ENCODE peak calls at places on chromosomes 3 and 15, in four cellular contexts. T, W, C and L are unnamed samples.
A peak's percentile ranks its signal among the peaks of the same experiment; 100 is the strongest.

GRCh38 chr3:71132995-71133730 is 450.4 kb downstream of the FOXP1 start:
- DNase-seq in T (no peak), W (no peak), C (no peak), L (no peak)

GRCh38 chr3:195071011-195071728 is 199.8 kb downstream of the XXYLT1 start:
- DNase-seq in T (no peak), W (no peak), C (no peak), L (no peak)

GRCh38 chr3:110521019-110521418 is 550.6 kb upstream of the NECTIN3 start:
- DNase-seq in T (peak; percentile 17), W (no peak), C (no peak), L (peak; percentile 17)

GRCh38 chr15:96359371-96359771 is 28.9 kb downstream of the NR2F2 start:
- DNase-seq in T (no peak), W (peak; percentile 17), C (no peak), L (no peak)

GRCh38 chr15:78715930-78716329 is 74.9 kb upstream of the CHRNB4 start:
- DNase-seq in T (no peak), W (no peak), C (no peak), L (no peak)

GRCh38 chr15:58875343-58875742 is 58.1 kb downstream of the SLTM start:
- DNase-seq in T (no peak), W (no peak), C (no peak), L (no peak)

GRCh38 chr15:76335129-76335850 is 1.3 kb upstream of the ISL2 start:
- DNase-seq in T (no peak), W (no peak), C (no peak), L (no peak)

GRCh38 chr3:139797724-139798343 is 120.1 kb upstream of the NMNAT3 start:
- DNase-seq in T (peak; percentile 33), W (no peak), C (no peak), L (peak; percentile 5)

GRCh38 chr3:195867631-195868335 is 40.6 kb downstream of the TNK2 start:
- DNase-seq in T (no peak), W (peak; percentile 38), C (no peak), L (no peak)

GRCh38 chr3:126548556-126549466 is 9.9 kb downstream of the C3orf22 start:
- DNase-seq in T (no peak), W (peak; percentile 27), C (no peak), L (no peak)

GRCh38 chr15:85624241-85624855 is 170.4 kb downstream of the KLHL25 start:
- DNase-seq in T (no peak), W (no peak), C (no peak), L (no peak)

GRCh38 chr3:31354373-31354772 is 178.4 kb upstream of the STT3B start:
- DNase-seq in T (no peak), W (no peak), C (no peak), L (no peak)

GRCh38 chr3:128800241-128801187 is 74.5 kb downstream of the RAB7A start:
- DNase-seq in T (no peak), W (no peak), C (no peak), L (no peak)

GRCh38 chr3:39156421-39156820 is 3.0 kb upstream of the CSRNP1 start:
- DNase-seq in T (no peak), W (no peak), C (no peak), L (no peak)

GRCh38 chr3:39157359-39157758 is 4.0 kb upstream of the CSRNP1 start:
- DNase-seq in T (no peak), W (no peak), C (no peak), L (no peak)

GRCh38 chr3:39153977-39154299 is 547 bp upstream of the CSRNP1 start:
- DNase-seq in T (no peak), W (no peak), C (no peak), L (no peak)

GRCh38 chr3:39150803-39151631 is 2.4 kb downstream of the CSRNP1 start:
- DNase-seq in T (peak; percentile 62), W (peak; percentile 49), C (peak; percentile 33), L (peak; percentile 72)

DNA sequence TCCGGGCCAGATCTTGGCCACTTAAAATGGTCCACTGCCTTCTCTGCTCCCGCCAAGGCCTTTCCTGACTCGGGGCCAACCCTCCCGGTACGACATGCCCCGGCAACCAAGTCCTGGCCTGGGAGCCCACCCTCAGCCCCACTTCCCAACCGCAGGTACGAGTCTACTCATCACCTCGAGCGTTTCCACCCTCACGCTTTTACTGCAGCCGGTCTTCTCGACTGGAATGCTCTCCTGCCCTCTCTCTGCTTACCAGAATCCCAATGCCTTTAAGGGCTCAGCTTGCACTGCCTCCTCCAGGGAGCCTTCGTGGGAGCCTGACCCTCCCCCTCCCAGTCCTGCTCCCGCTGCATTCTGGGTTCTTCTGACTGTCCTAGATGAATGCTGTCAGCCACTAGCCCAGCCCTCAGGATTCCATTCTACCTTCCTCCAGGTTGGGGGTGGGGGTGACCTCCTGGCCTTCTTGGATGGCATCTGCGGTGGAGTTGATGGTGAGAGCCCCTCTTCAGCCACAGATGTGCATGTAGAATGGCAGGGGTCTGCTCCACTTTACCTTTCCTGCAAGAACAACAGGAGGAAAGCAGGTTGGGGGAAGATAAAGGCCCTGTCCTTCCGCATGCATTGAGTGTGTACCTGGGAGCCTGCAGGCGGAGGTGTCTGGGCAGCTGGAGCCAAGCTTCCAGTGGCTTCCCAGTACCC is 1.1 kb upstream of the CSRNP1 start:
- DNase-seq in T (peak; percentile 75), W (no peak), C (peak; percentile 60), L (peak; percentile 87)
- H3K4me3 ChIP-seq in T (peak overlapping the region; percentile 81), W (no peak overlapping the region), C (peak overlapping the region; percentile 73), L (peak overlapping the region; percentile 95)

GRCh38 chr15:94026458-94026967 is 204.8 kb upstream of the MCTP2 start:
- DNase-seq in T (no peak), W (no peak), C (no peak), L (no peak)
- TF ChIP-seq RFX5 in T (no peak), W (no peak), C (no peak), L (no peak)

GRCh38 chr15:45376300-45376928 is 1.9 kb downstream of the GATM start:
- DNase-seq in T (no peak), W (no peak), C (no peak), L (no peak)

GRCh38 chr15:45377630-45378148 is 655 bp downstream of the GATM start:
- DNase-seq in T (no peak), W (peak; percentile 63), C (no peak), L (no peak)

GRCh38 chr15:45378913-45379262 is 544 bp upstream of the GATM start:
- DNase-seq in T (no peak), W (no peak), C (no peak), L (no peak)

GRCh38 chr15:45376967-45377629 is 1.2 kb downstream of the GATM start:
- DNase-seq in T (no peak), W (no peak), C (no peak), L (no peak)

DNA sequence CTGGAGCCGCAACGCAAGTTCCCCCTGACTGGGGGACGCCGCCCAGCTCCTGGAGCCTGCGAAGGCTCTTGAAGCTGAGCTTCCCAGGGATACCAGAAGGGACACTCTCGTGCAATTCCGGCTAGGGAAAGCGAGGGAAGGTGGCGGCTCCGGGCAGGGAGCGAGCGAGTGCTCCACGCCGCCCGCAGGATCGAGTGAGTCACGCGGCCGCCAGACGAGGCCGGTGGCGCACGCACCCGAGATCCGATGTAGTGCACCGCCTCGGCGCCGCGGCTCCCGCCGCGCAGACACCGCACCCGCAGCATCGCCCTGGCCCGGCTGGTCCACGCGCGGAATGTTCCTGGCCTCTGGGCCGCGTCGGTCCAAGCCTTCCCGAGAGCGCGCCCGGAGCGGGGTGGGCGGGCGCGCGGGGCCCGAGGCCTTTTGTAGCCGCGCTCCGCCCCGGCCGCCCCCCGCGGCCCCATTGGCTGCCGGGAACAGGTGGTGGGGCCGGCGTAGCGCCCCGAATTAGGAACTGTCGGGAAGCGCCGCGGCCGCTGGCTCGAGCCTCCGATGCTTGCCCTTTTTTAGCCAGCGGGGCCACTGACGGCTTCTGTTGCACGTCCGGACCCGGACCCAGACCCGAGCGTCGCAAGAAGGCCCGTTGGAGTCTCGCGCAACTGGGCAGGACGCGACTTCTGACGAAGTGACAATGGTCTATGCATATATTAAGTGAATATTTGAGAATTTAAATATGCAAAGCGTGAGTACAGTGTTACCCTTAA is at the start of gene GATM:
- DNase-seq in T (no peak), W (peak; percentile 93), C (no peak), L (peak; percentile 72)
- TF ChIP-seq REST in T (no peak), W (no peak), C (no peak), L (peak; percentile 49)

GRCh38 chr3:50154476-50154839 is 666 bp upstream of the SEMA3F start:
- DNase-seq in T (peak; percentile 42), W (peak; percentile 87), C (no peak), L (peak; percentile 48)
- H3K4me3 ChIP-seq in T (peak overlapping the region; percentile 49), W (peak overlapping the region; percentile 67), C (peak overlapping the region; percentile 46), L (peak overlapping the region; percentile 74)

GRCh38 chr3:186588619-186589018 is 18.1 kb downstream of the DNAJB11 start:
- DNase-seq in T (peak; percentile 38), W (no peak), C (no peak), L (no peak)

GRCh38 chr3:186592682-186593081 is 20.2 kb upstream of the AHSG start:
- DNase-seq in T (no peak), W (no peak), C (no peak), L (no peak)

GRCh38 chr3:186590580-186591296 is 20.2 kb downstream of the DNAJB11 start:
- DNase-seq in T (no peak), W (no peak), C (no peak), L (no peak)

GRCh38 chr3:186589115-186589514 is 18.6 kb downstream of the DNAJB11 start:
- DNase-seq in T (peak; percentile 33), W (no peak), C (peak; percentile 60), L (peak; percentile 35)

DNA sequence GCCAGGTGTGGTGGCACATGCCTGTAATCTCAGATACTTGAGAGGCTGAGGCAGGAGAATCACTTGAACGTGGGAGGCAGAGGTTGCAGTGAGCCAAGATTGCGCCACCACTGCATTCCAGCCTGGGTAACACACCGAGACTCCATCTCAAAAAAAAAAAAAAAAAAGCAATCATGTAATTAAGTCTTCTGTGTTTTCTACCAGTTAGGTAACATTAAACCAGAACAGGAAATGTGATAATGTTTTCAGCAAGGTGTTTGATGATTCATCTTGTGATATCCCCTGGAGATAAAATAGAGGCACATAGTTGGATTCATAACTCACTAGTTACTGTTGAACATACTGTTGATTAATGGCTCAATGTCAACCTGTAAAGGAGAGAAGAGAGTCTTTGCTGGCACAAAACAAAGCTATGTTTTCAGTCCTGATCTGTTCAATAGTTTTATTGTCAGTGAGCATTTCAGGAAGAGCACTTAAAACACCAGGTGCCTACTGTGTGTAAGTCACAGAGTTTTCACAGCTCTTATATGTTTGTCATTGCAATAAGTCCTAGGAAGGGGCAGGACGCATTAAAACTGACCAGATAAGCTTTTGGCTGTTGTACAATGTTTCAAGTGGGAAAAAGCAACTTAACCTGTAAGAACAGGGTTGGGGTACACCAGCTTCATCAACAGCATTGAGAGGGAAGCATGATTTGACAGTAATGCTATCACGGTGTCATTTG is 19.5 kb downstream of the DNAJB11 start:
- DNase-seq in T (no peak), W (no peak), C (peak; percentile 69), L (peak; percentile 17)
- TF ChIP-seq RFX5 in T (no peak), W (no peak), C (no peak), L (no peak)

GRCh38 chr3:87001699-87002098 is 10.8 kb upstream of the VGLL3 start:
- DNase-seq in T (no peak), W (no peak), C (no peak), L (no peak)
- TF ChIP-seq REST in T (no peak), W (no peak), C (no peak), L (no peak)

GRCh38 chr3:72655151-72655551 is 193.1 kb downstream of the SHQ1 start:
- DNase-seq in T (no peak), W (no peak), C (no peak), L (no peak)
- H3K4me3 ChIP-seq in T (no peak overlapping the region), W (no peak overlapping the region), C (no peak overlapping the region), L (no peak overlapping the region)

GRCh38 chr3:150737874-150738679 is 24.9 kb downstream of the SIAH2 start:
- DNase-seq in T (peak; percentile 88), W (no peak), C (peak; percentile 96), L (no peak)
- TF ChIP-seq RFX5 in T (no peak), W (no peak), C (no peak), L (no peak)

GRCh38 chr15:45884289-45884688 is 249.5 kb downstream of the SQOR start:
- DNase-seq in T (no peak), W (no peak), C (no peak), L (no peak)
- TF ChIP-seq REST in T (no peak), W (no peak), C (no peak), L (no peak)